ENCODE peak calls at places on chromosomes 12 and 14, in five cellular contexts. One of them, this sample, is unnamed.

GRCh38 chr14:39175445-39176262 is 600 bp downstream of the PNN start:
- DNase-seq in GM23338: peak
- DNase-seq in breast epithelium: no peak
- DNase-seq in K562: no peak
- DNase-seq in transverse colon: no peak
- DNase-seq in this sample: peak

GRCh38 chr14:101102875-101103274 is 199.4 kb upstream of the RTL1 start:
- DNase-seq in GM23338: no peak
- DNase-seq in breast epithelium: peak
- DNase-seq in K562: no peak
- DNase-seq in transverse colon: no peak
- DNase-seq in this sample: no peak

GRCh38 chr14:96614528-96614927 is 112.3 kb downstream of the PAPOLA start:
- DNase-seq in GM23338: no peak
- DNase-seq in breast epithelium: no peak
- DNase-seq in K562: no peak
- DNase-seq in transverse colon: no peak
- DNase-seq in this sample: no peak

GRCh38 chr14:55136868-55137785 is 8.1 kb downstream of the LGALS3 start:
- DNase-seq in GM23338: no peak
- DNase-seq in breast epithelium: peak
- DNase-seq in K562: no peak
- DNase-seq in transverse colon: peak
- DNase-seq in this sample: no peak

GRCh38 chr14:75717729-75718128 is 56.7 kb downstream of the TTLL5 start:
- DNase-seq in GM23338: no peak
- DNase-seq in breast epithelium: no peak
- DNase-seq in K562: no peak
- DNase-seq in transverse colon: no peak
- DNase-seq in this sample: no peak

GRCh38 chr12:68317047-68317667 is 15.0 kb downstream of the MDM1 start:
- DNase-seq in GM23338: peak
- DNase-seq in breast epithelium: no peak
- DNase-seq in K562: peak
- DNase-seq in transverse colon: peak
- DNase-seq in this sample: no peak

GRCh38 chr14:67566908-67567307 is 33.2 kb downstream of the PIGH start:
- DNase-seq in GM23338: no peak
- DNase-seq in breast epithelium: no peak
- DNase-seq in K562: no peak
- DNase-seq in transverse colon: no peak
- DNase-seq in this sample: no peak

GRCh38 chr12:6336859-6337744 is 4.8 kb downstream of the TNFRSF1A start:
- DNase-seq in GM23338: no peak
- DNase-seq in breast epithelium: no peak
- DNase-seq in K562: peak
- DNase-seq in transverse colon: peak
- DNase-seq in this sample: no peak

GRCh38 chr12:115572440-115572839 is 705.1 kb downstream of the MED13L start:
- DNase-seq in GM23338: peak
- DNase-seq in breast epithelium: no peak
- DNase-seq in K562: no peak
- DNase-seq in transverse colon: no peak
- DNase-seq in this sample: no peak

GRCh38 chr12:11716794-11717532 is 67.5 kb downstream of the ETV6 start:
- DNase-seq in GM23338: no peak
- DNase-seq in breast epithelium: no peak
- DNase-seq in K562: no peak
- DNase-seq in transverse colon: peak
- DNase-seq in this sample: no peak

GRCh38 chr12:113347892-113348291 is 10.5 kb upstream of the PLBD2 start:
- DNase-seq in GM23338: no peak
- DNase-seq in breast epithelium: no peak
- DNase-seq in K562: no peak
- DNase-seq in transverse colon: no peak
- DNase-seq in this sample: no peak

GRCh38 chr12:74646831-74647230 is 109.2 kb downstream of the ATXN7L3B start:
- DNase-seq in GM23338: peak
- DNase-seq in breast epithelium: no peak
- DNase-seq in K562: no peak
- DNase-seq in transverse colon: no peak
- DNase-seq in this sample: no peak

GRCh38 chr14:91410781-91411536 is 6.7 kb downstream of the CCDC88C start:
- DNase-seq in GM23338: no peak
- DNase-seq in breast epithelium: no peak
- DNase-seq in K562: no peak
- DNase-seq in transverse colon: no peak
- DNase-seq in this sample: no peak

GRCh38 chr12:93549174-93549573 is 23.3 kb upstream of the SOCS2 start:
- DNase-seq in GM23338: no peak
- DNase-seq in breast epithelium: no peak
- DNase-seq in K562: no peak
- DNase-seq in transverse colon: no peak
- DNase-seq in this sample: no peak

GRCh38 chr14:91892918-91893527 is 25.7 kb upstream of the TC2N start:
- DNase-seq in GM23338: peak
- DNase-seq in breast epithelium: no peak
- DNase-seq in K562: peak
- DNase-seq in transverse colon: no peak
- DNase-seq in this sample: no peak

GRCh38 chr14:68389973-68390372 is 402.9 kb downstream of the ZFP36L1 start:
- DNase-seq in GM23338: no peak
- DNase-seq in breast epithelium: no peak
- DNase-seq in K562: no peak
- DNase-seq in transverse colon: no peak
- DNase-seq in this sample: no peak

GRCh38 chr12:110317921-110318320 is 36.9 kb downstream of the ATP2A2 start:
- DNase-seq in GM23338: no peak
- DNase-seq in breast epithelium: no peak
- DNase-seq in K562: no peak
- DNase-seq in transverse colon: no peak
- DNase-seq in this sample: no peak

GRCh38 chr12:94557896-94558295 is 92.5 kb downstream of the TMCC3 start:
- DNase-seq in GM23338: no peak
- DNase-seq in breast epithelium: no peak
- DNase-seq in K562: no peak
- DNase-seq in transverse colon: peak
- DNase-seq in this sample: no peak

GRCh38 chr14:59028476-59029202 is 159.8 kb upstream of the DAAM1 start:
- DNase-seq in GM23338: peak
- DNase-seq in breast epithelium: no peak
- DNase-seq in K562: peak
- DNase-seq in transverse colon: peak
- DNase-seq in this sample: no peak
- TF ChIP-seq CTCF in GM23338: peak
- TF ChIP-seq CTCF in breast epithelium: peak
- TF ChIP-seq CTCF in K562: peak
- TF ChIP-seq CTCF in transverse colon: peak
- TF ChIP-seq CTCF in this sample: peak

GRCh38 chr14:90300649-90301048 is 31.1 kb downstream of the NRDE2 start:
- DNase-seq in GM23338: no peak
- DNase-seq in breast epithelium: no peak
- DNase-seq in K562: no peak
- DNase-seq in transverse colon: no peak
- DNase-seq in this sample: no peak

GRCh38 chr14:90302529-90303303 is 29.0 kb downstream of the NRDE2 start:
- DNase-seq in GM23338: peak
- DNase-seq in breast epithelium: no peak
- DNase-seq in K562: no peak
- DNase-seq in transverse colon: no peak
- DNase-seq in this sample: no peak

GRCh38 chr14:90301122-90301521 is 30.6 kb downstream of the NRDE2 start:
- DNase-seq in GM23338: no peak
- DNase-seq in breast epithelium: no peak
- DNase-seq in K562: no peak
- DNase-seq in transverse colon: no peak
- DNase-seq in this sample: no peak

GRCh38 chr14:90303382-90303943 is 28.3 kb downstream of the NRDE2 start:
- DNase-seq in GM23338: no peak
- DNase-seq in breast epithelium: no peak
- DNase-seq in K562: no peak
- DNase-seq in transverse colon: no peak
- DNase-seq in this sample: no peak

GRCh38 chr14:90301580-90302181 is 30.1 kb downstream of the NRDE2 start:
- DNase-seq in GM23338: peak
- DNase-seq in breast epithelium: no peak
- DNase-seq in K562: no peak
- DNase-seq in transverse colon: no peak
- DNase-seq in this sample: no peak
- TF ChIP-seq POLR2AphosphoS5 in GM23338: no peak
- TF ChIP-seq POLR2AphosphoS5 in breast epithelium: no peak
- TF ChIP-seq POLR2AphosphoS5 in K562: no peak
- TF ChIP-seq POLR2AphosphoS5 in transverse colon: peak
- TF ChIP-seq POLR2AphosphoS5 in this sample: peak

DNA sequence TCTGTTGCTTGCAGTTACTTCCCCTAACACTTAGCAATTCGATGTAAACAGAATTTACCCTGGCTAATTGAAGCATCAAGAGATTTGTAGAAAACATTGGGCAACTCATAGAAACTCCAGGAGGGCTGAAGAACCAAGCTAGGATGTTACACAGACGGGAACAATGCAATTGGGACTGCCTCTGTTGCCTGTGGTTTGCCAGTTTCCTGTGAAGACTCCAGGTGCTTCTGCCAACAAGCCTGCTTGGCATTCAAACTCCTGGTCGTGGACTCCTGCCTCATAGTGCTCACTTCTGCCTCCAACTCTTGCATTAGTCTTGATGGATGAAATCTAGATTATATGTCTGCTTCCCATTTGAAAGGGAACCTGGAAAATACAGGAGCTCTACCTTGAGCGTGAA is 246.0 kb downstream of the BMP4 start:
- DNase-seq in GM23338: no peak
- DNase-seq in breast epithelium: no peak
- DNase-seq in K562: no peak
- DNase-seq in transverse colon: no peak
- DNase-seq in this sample: no peak
- TF ChIP-seq CTCF in GM23338: no peak
- TF ChIP-seq CTCF in breast epithelium: no peak
- TF ChIP-seq CTCF in K562: no peak
- TF ChIP-seq CTCF in transverse colon: no peak
- TF ChIP-seq CTCF in this sample: no peak

DNA sequence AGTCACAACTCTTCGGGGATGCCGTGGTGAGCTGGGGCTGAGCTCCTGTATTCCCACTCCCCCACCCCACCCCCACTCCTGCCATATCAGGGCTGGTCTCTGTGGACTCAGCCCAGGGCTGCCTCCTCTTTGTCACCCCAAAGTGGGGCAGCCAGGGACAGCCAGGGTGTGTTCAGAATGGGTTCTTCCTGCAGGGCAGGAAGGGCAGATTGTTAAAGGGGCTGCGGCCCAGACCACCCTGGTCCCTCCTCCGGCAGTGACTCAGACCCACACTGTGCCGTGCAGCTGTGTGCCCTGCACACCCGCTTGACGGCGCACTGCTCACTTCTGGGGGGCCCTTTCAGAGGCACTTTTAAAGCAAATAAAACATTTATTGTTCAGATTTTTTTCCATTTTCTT is 9.3 kb downstream of the SLC48A1 start:
- DNase-seq in GM23338: no peak
- DNase-seq in breast epithelium: no peak
- DNase-seq in K562: no peak
- DNase-seq in transverse colon: no peak
- DNase-seq in this sample: no peak
- TF ChIP-seq POLR2AphosphoS5 in GM23338: no peak
- TF ChIP-seq POLR2AphosphoS5 in breast epithelium: no peak
- TF ChIP-seq POLR2AphosphoS5 in K562: no peak
- TF ChIP-seq POLR2AphosphoS5 in transverse colon: no peak
- TF ChIP-seq POLR2AphosphoS5 in this sample: no peak

This sample was measured in vagina.